ENCODE peak calls at places on chromosome 17, in ten cellular contexts. One of them, this sample, is unnamed. For H3K4me1, the result is how much of the 10 kb centered on the place peaks cover.

GRCh38 chr17:34582185-34582900 is 3.0 kb downstream of the TMEM132E start:
- DNase-seq in tibial artery: no peak
- DNase-seq in testis: peak
- DNase-seq in breast epithelium: no peak
- DNase-seq in fibroblast of lung: no peak
- DNase-seq in OCI-LY7: no peak
- DNase-seq in IMR-90: no peak
- DNase-seq in neuronal stem cell: no peak
- DNase-seq in Peyer's patch: no peak
- DNase-seq in adipocyte: no peak
- DNase-seq in this sample: no peak

GRCh38 chr17:73228748-73229236 is 32.9 kb downstream of the CPSF4L start:
- DNase-seq in breast epithelium: peak
- DNase-seq in testis: peak
- DNase-seq in Peyer's patch: peak
- DNase-seq in tibial artery: peak
- DNase-seq in adipocyte: peak
- DNase-seq in OCI-LY7: no peak
- DNase-seq in neuronal stem cell: no peak
- DNase-seq in IMR-90: peak
- DNase-seq in fibroblast of lung: peak
- DNase-seq in this sample: peak

GRCh38 chr17:37518816-37519215 is 29.1 kb downstream of the DUSP14 start:
- DNase-seq in IMR-90: no peak
- DNase-seq in tibial artery: no peak
- DNase-seq in testis: no peak
- DNase-seq in Peyer's patch: no peak
- DNase-seq in OCI-LY7: no peak
- DNase-seq in neuronal stem cell: no peak
- DNase-seq in fibroblast of lung: peak
- DNase-seq in breast epithelium: no peak
- DNase-seq in adipocyte: peak
- DNase-seq in this sample: no peak

GRCh38 chr17:50561796-50562195 is 1.3 kb downstream of the CACNA1G start:
- DNase-seq in testis: no peak
- DNase-seq in tibial artery: no peak
- DNase-seq in IMR-90: no peak
- DNase-seq in Peyer's patch: no peak
- DNase-seq in OCI-LY7: no peak
- DNase-seq in adipocyte: no peak
- DNase-seq in neuronal stem cell: no peak
- DNase-seq in breast epithelium: no peak
- DNase-seq in fibroblast of lung: no peak
- DNase-seq in this sample: no peak

GRCh38 chr17:17684901-17685774 is 3.9 kb downstream of the RAI1 start:
- DNase-seq in OCI-LY7: no peak
- DNase-seq in Peyer's patch: no peak
- DNase-seq in breast epithelium: no peak
- DNase-seq in testis: no peak
- DNase-seq in fibroblast of lung: peak
- DNase-seq in adipocyte: peak
- DNase-seq in neuronal stem cell: no peak
- DNase-seq in tibial artery: no peak
- DNase-seq in IMR-90: peak
- DNase-seq in this sample: no peak

GRCh38 chr17:32127156-32127897 is 15.0 kb upstream of the RHOT1 start:
- DNase-seq in Peyer's patch: peak
- DNase-seq in adipocyte: peak
- DNase-seq in IMR-90: peak
- DNase-seq in fibroblast of lung: peak
- DNase-seq in breast epithelium: peak
- DNase-seq in tibial artery: peak
- DNase-seq in neuronal stem cell: peak
- DNase-seq in testis: peak
- DNase-seq in OCI-LY7: peak
- DNase-seq in this sample: peak

GRCh38 chr17:28225271-28225670 is 93.7 kb upstream of the TMEM97 start:
- DNase-seq in Peyer's patch: no peak
- DNase-seq in adipocyte: no peak
- DNase-seq in neuronal stem cell: no peak
- DNase-seq in tibial artery: peak
- DNase-seq in testis: peak
- DNase-seq in fibroblast of lung: no peak
- DNase-seq in OCI-LY7: no peak
- DNase-seq in breast epithelium: no peak
- DNase-seq in IMR-90: no peak
- DNase-seq in this sample: no peak

GRCh38 chr17:47172698-47173565 is 16.2 kb downstream of the CDC27 start:
- DNase-seq in neuronal stem cell: no peak
- DNase-seq in tibial artery: no peak
- DNase-seq in fibroblast of lung: no peak
- DNase-seq in OCI-LY7: no peak
- DNase-seq in testis: no peak
- DNase-seq in Peyer's patch: no peak
- DNase-seq in IMR-90: no peak
- DNase-seq in adipocyte: no peak
- DNase-seq in breast epithelium: no peak
- DNase-seq in this sample: no peak

GRCh38 chr17:64401941-64402340 is 11.3 kb upstream of the PECAM1 start:
- DNase-seq in IMR-90: no peak
- DNase-seq in Peyer's patch: peak
- DNase-seq in neuronal stem cell: no peak
- DNase-seq in breast epithelium: no peak
- DNase-seq in OCI-LY7: no peak
- DNase-seq in testis: no peak
- DNase-seq in tibial artery: peak
- DNase-seq in adipocyte: no peak
- DNase-seq in fibroblast of lung: no peak
- DNase-seq in this sample: no peak

GRCh38 chr17:64399767-64400156 is 9.1 kb upstream of the PECAM1 start:
- DNase-seq in IMR-90: no peak
- DNase-seq in adipocyte: no peak
- DNase-seq in breast epithelium: no peak
- DNase-seq in tibial artery: no peak
- DNase-seq in fibroblast of lung: no peak
- DNase-seq in OCI-LY7: no peak
- DNase-seq in neuronal stem cell: no peak
- DNase-seq in Peyer's patch: no peak
- DNase-seq in testis: no peak
- DNase-seq in this sample: no peak

GRCh38 chr17:64399071-64399766 is 8.6 kb upstream of the PECAM1 start:
- DNase-seq in OCI-LY7: no peak
- DNase-seq in testis: no peak
- DNase-seq in breast epithelium: no peak
- DNase-seq in tibial artery: no peak
- DNase-seq in adipocyte: no peak
- DNase-seq in IMR-90: no peak
- DNase-seq in neuronal stem cell: no peak
- DNase-seq in fibroblast of lung: no peak
- DNase-seq in Peyer's patch: no peak
- DNase-seq in this sample: no peak

GRCh38 chr17:64401244-64401860 is 10.7 kb upstream of the PECAM1 start:
- DNase-seq in OCI-LY7: no peak
- DNase-seq in IMR-90: no peak
- DNase-seq in neuronal stem cell: no peak
- DNase-seq in tibial artery: no peak
- DNase-seq in fibroblast of lung: no peak
- DNase-seq in Peyer's patch: no peak
- DNase-seq in testis: no peak
- DNase-seq in breast epithelium: no peak
- DNase-seq in adipocyte: no peak
- DNase-seq in this sample: no peak

GRCh38 chr17:64400644-64401043 is 10.0 kb upstream of the PECAM1 start:
- DNase-seq in fibroblast of lung: no peak
- DNase-seq in adipocyte: no peak
- DNase-seq in breast epithelium: no peak
- DNase-seq in neuronal stem cell: no peak
- DNase-seq in Peyer's patch: no peak
- DNase-seq in tibial artery: no peak
- DNase-seq in IMR-90: no peak
- DNase-seq in testis: no peak
- DNase-seq in OCI-LY7: no peak
- DNase-seq in this sample: no peak
- H3K4me1 ChIP-seq in fibroblast of lung: under half
- H3K4me1 ChIP-seq in adipocyte: under half
- H3K4me1 ChIP-seq in breast epithelium: under half
- H3K4me1 ChIP-seq in neuronal stem cell: under half
- H3K4me1 ChIP-seq in Peyer's patch: under half
- H3K4me1 ChIP-seq in tibial artery: under half
- H3K4me1 ChIP-seq in IMR-90: under half
- H3K4me1 ChIP-seq in testis: under half
- H3K4me1 ChIP-seq in OCI-LY7: under half
- H3K4me1 ChIP-seq in this sample: under half

GRCh38 chr17:8162232-8162996 is at the start of gene VAMP2:
- DNase-seq in breast epithelium: peak
- DNase-seq in neuronal stem cell: no peak
- DNase-seq in IMR-90: peak
- DNase-seq in fibroblast of lung: peak
- DNase-seq in testis: peak
- DNase-seq in tibial artery: peak
- DNase-seq in adipocyte: peak
- DNase-seq in OCI-LY7: peak
- DNase-seq in Peyer's patch: peak
- DNase-seq in this sample: peak

GRCh38 chr17:8163978-8164814 is 1.4 kb upstream of the VAMP2 start:
- DNase-seq in Peyer's patch: peak
- DNase-seq in breast epithelium: peak
- DNase-seq in testis: peak
- DNase-seq in IMR-90: peak
- DNase-seq in fibroblast of lung: peak
- DNase-seq in neuronal stem cell: no peak
- DNase-seq in OCI-LY7: peak
- DNase-seq in tibial artery: peak
- DNase-seq in adipocyte: peak
- DNase-seq in this sample: peak

GRCh38 chr17:8166731-8167130 is 4.0 kb upstream of the VAMP2 start:
- DNase-seq in OCI-LY7: no peak
- DNase-seq in breast epithelium: no peak
- DNase-seq in fibroblast of lung: no peak
- DNase-seq in testis: no peak
- DNase-seq in adipocyte: no peak
- DNase-seq in Peyer's patch: no peak
- DNase-seq in neuronal stem cell: no peak
- DNase-seq in IMR-90: no peak
- DNase-seq in tibial artery: no peak
- DNase-seq in this sample: no peak

GRCh38 chr17:8162997-8163977 is 539 bp upstream of the VAMP2 start:
- DNase-seq in OCI-LY7: no peak
- DNase-seq in tibial artery: peak
- DNase-seq in fibroblast of lung: no peak
- DNase-seq in adipocyte: peak
- DNase-seq in Peyer's patch: no peak
- DNase-seq in breast epithelium: no peak
- DNase-seq in testis: peak
- DNase-seq in neuronal stem cell: no peak
- DNase-seq in IMR-90: no peak
- DNase-seq in this sample: no peak

GRCh38 chr17:8164815-8165131 is 2.0 kb upstream of the VAMP2 start:
- DNase-seq in OCI-LY7: no peak
- DNase-seq in Peyer's patch: no peak
- DNase-seq in testis: no peak
- DNase-seq in breast epithelium: no peak
- DNase-seq in tibial artery: no peak
- DNase-seq in adipocyte: no peak
- DNase-seq in fibroblast of lung: no peak
- DNase-seq in neuronal stem cell: no peak
- DNase-seq in IMR-90: no peak
- DNase-seq in this sample: no peak
- H3K4me1 ChIP-seq in OCI-LY7: under half
- H3K4me1 ChIP-seq in Peyer's patch: under half
- H3K4me1 ChIP-seq in testis: under half
- H3K4me1 ChIP-seq in breast epithelium: under half
- H3K4me1 ChIP-seq in tibial artery: under half
- H3K4me1 ChIP-seq in adipocyte: under half
- H3K4me1 ChIP-seq in fibroblast of lung: under half
- H3K4me1 ChIP-seq in neuronal stem cell: under half
- H3K4me1 ChIP-seq in IMR-90: under half
- H3K4me1 ChIP-seq in this sample: under half

GRCh38 chr17:42130310-42130936 is 7.8 kb downstream of the HSPB9 start:
- DNase-seq in Peyer's patch: no peak
- DNase-seq in IMR-90: no peak
- DNase-seq in testis: no peak
- DNase-seq in tibial artery: no peak
- DNase-seq in OCI-LY7: no peak
- DNase-seq in fibroblast of lung: no peak
- DNase-seq in adipocyte: no peak
- DNase-seq in neuronal stem cell: no peak
- DNase-seq in breast epithelium: no peak
- DNase-seq in this sample: no peak

GRCh38 chr17:42129109-42129837 is 6.7 kb downstream of the HSPB9 start:
- DNase-seq in tibial artery: peak
- DNase-seq in testis: peak
- DNase-seq in fibroblast of lung: no peak
- DNase-seq in OCI-LY7: no peak
- DNase-seq in neuronal stem cell: no peak
- DNase-seq in adipocyte: no peak
- DNase-seq in breast epithelium: no peak
- DNase-seq in Peyer's patch: peak
- DNase-seq in IMR-90: no peak
- DNase-seq in this sample: no peak

GRCh38 chr17:42132941-42133340 is 10.3 kb downstream of the HSPB9 start:
- DNase-seq in tibial artery: peak
- DNase-seq in testis: no peak
- DNase-seq in neuronal stem cell: no peak
- DNase-seq in IMR-90: peak
- DNase-seq in breast epithelium: peak
- DNase-seq in Peyer's patch: peak
- DNase-seq in OCI-LY7: no peak
- DNase-seq in fibroblast of lung: peak
- DNase-seq in adipocyte: peak
- DNase-seq in this sample: peak

GRCh38 chr17:42131971-42132370 is 9.4 kb downstream of the HSPB9 start:
- DNase-seq in Peyer's patch: no peak
- DNase-seq in OCI-LY7: no peak
- DNase-seq in IMR-90: peak
- DNase-seq in adipocyte: no peak
- DNase-seq in testis: no peak
- DNase-seq in neuronal stem cell: no peak
- DNase-seq in tibial artery: no peak
- DNase-seq in fibroblast of lung: no peak
- DNase-seq in breast epithelium: no peak
- DNase-seq in this sample: no peak

DNA sequence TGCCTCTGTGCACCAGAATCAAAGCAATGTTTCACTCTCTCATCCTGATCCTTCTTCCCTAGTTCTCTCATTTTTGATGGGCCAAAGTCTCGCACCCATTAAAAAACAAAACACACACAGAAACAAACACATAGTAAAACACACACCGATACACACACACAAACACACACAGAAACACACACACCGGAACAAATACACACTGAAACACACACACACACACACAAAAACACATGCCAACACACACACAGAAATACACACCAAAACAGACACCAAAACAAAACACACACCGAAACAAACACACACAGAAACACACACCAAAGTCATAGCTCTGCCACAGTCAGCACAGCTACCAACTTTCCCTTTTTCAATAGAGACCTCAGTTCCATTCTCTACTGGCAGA is 8.6 kb downstream of the HSPB9 start:
- DNase-seq in fibroblast of lung: no peak
- DNase-seq in tibial artery: no peak
- DNase-seq in IMR-90: no peak
- DNase-seq in testis: no peak
- DNase-seq in Peyer's patch: no peak
- DNase-seq in adipocyte: no peak
- DNase-seq in neuronal stem cell: no peak
- DNase-seq in OCI-LY7: no peak
- DNase-seq in breast epithelium: no peak
- DNase-seq in this sample: no peak
- H3K4me1 ChIP-seq in fibroblast of lung: under half
- H3K4me1 ChIP-seq in tibial artery: under half
- H3K4me1 ChIP-seq in IMR-90: under half
- H3K4me1 ChIP-seq in testis: half or more
- H3K4me1 ChIP-seq in Peyer's patch: under half
- H3K4me1 ChIP-seq in adipocyte: under half
- H3K4me1 ChIP-seq in neuronal stem cell: under half
- H3K4me1 ChIP-seq in OCI-LY7: half or more
- H3K4me1 ChIP-seq in breast epithelium: under half
- H3K4me1 ChIP-seq in this sample: under half

DNA sequence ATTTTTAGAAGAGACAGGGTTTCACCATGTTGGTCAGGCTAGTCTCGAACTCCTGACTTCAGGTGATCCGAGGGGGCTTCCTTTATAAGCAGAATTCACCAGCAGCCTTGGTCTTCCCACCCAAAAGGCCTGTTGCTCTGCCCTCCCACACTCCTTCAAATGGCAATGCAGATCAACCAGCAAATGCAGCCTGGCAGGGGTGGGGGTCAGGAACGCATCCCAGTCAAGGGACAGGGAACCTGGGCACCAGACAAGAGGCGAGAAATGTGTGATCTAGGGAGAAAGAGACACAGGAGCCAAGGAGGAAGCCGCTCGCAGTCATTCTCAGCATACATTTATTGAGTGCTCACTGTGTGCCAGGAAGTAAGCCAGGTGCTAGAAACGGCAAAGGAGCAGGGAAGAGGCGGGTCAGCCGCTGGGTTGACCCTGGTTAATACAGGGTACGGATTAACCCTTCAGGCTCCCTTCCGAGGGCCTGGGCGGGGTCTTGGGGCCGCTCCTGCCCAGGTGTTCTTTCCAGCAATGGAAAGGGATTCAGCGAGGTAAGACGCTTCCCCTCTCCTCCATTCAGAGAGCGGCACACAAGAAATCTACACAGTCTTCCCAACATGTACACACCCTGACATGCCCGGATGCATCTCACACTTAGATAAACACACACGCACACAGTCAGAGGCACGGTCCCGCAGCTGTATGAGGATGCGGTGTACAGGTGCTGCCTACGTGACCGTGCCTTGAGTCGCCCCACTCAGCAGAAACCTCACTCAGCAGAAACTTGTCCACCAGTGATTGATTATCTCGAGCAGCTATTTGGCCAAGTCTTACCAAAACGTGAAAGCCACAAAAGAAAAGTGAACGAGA is 6.6 kb upstream of the PITPNA start:
- DNase-seq in neuronal stem cell: no peak
- DNase-seq in breast epithelium: no peak
- DNase-seq in fibroblast of lung: no peak
- DNase-seq in OCI-LY7: no peak
- DNase-seq in Peyer's patch: no peak
- DNase-seq in adipocyte: no peak
- DNase-seq in tibial artery: no peak
- DNase-seq in testis: no peak
- DNase-seq in IMR-90: no peak
- DNase-seq in this sample: no peak
- H3K4me1 ChIP-seq in neuronal stem cell: under half
- H3K4me1 ChIP-seq in breast epithelium: under half
- H3K4me1 ChIP-seq in fibroblast of lung: under half
- H3K4me1 ChIP-seq in OCI-LY7: under half
- H3K4me1 ChIP-seq in Peyer's patch: under half
- H3K4me1 ChIP-seq in adipocyte: under half
- H3K4me1 ChIP-seq in tibial artery: under half
- H3K4me1 ChIP-seq in testis: under half
- H3K4me1 ChIP-seq in IMR-90: under half
- H3K4me1 ChIP-seq in this sample: under half